ENCODE peak calls at places on chromosomes 7 and 10, in five cellular contexts. One of them, this sample, is unnamed. For H3K36me3, the result is how much of the 10 kb centered on the place peaks cover.

GRCh38 chr10:15169555-15170407 is 1.3 kb upstream of the NMT2 start:
- DNase-seq in mammary epithelial cell: no peak
- DNase-seq in astrocyte: no peak
- DNase-seq in CD8-positive, alpha-beta T cell: peak
- DNase-seq in neural progenitor cell: peak
- DNase-seq in this sample: no peak

GRCh38 chr7:134995239-134996096 is 9.2 kb downstream of the AGBL3 start:
- DNase-seq in mammary epithelial cell: no peak
- DNase-seq in astrocyte: no peak
- DNase-seq in CD8-positive, alpha-beta T cell: peak
- DNase-seq in neural progenitor cell: no peak
- DNase-seq in this sample: no peak

GRCh38 chr7:35993113-35993512 is 159.9 kb upstream of the EEPD1 start:
- DNase-seq in mammary epithelial cell: no peak
- DNase-seq in astrocyte: no peak
- DNase-seq in CD8-positive, alpha-beta T cell: no peak
- DNase-seq in neural progenitor cell: no peak
- DNase-seq in this sample: no peak

GRCh38 chr7:138407792-138408191 is 52.3 kb upstream of the TRIM24 start:
- DNase-seq in mammary epithelial cell: no peak
- DNase-seq in astrocyte: no peak
- DNase-seq in CD8-positive, alpha-beta T cell: no peak
- DNase-seq in neural progenitor cell: no peak
- DNase-seq in this sample: no peak

GRCh38 chr10:110746254-110746826 is 102.2 kb downstream of the RBM20 start:
- DNase-seq in mammary epithelial cell: peak
- DNase-seq in astrocyte: peak
- DNase-seq in CD8-positive, alpha-beta T cell: peak
- DNase-seq in neural progenitor cell: peak
- DNase-seq in this sample: peak

GRCh38 chr10:77501152-77501845 is 136.3 kb downstream of the KCNMA1 start:
- DNase-seq in mammary epithelial cell: peak
- DNase-seq in astrocyte: peak
- DNase-seq in CD8-positive, alpha-beta T cell: no peak
- DNase-seq in neural progenitor cell: no peak
- DNase-seq in this sample: peak

GRCh38 chr10:96720422-96721206 is at the start of gene PIK3AP1:
- DNase-seq in mammary epithelial cell: no peak
- DNase-seq in astrocyte: no peak
- DNase-seq in CD8-positive, alpha-beta T cell: peak
- DNase-seq in neural progenitor cell: peak
- DNase-seq in this sample: no peak

GRCh38 chr7:125644113-125644512 is 714.5 kb upstream of the POT1 start:
- DNase-seq in mammary epithelial cell: no peak
- DNase-seq in astrocyte: no peak
- DNase-seq in CD8-positive, alpha-beta T cell: no peak
- DNase-seq in neural progenitor cell: no peak
- DNase-seq in this sample: no peak

GRCh38 chr10:130428936-130429335 is 292.7 kb downstream of the GLRX3 start:
- DNase-seq in mammary epithelial cell: no peak
- DNase-seq in astrocyte: no peak
- DNase-seq in CD8-positive, alpha-beta T cell: no peak
- DNase-seq in neural progenitor cell: no peak
- DNase-seq in this sample: no peak

GRCh38 chr7:149787428-149788299 is 14.3 kb upstream of the ZNF467 start:
- DNase-seq in mammary epithelial cell: no peak
- DNase-seq in astrocyte: no peak
- DNase-seq in CD8-positive, alpha-beta T cell: peak
- DNase-seq in neural progenitor cell: peak
- DNase-seq in this sample: no peak

GRCh38 chr10:101903827-101904520 is 60.4 kb upstream of the KCNIP2 start:
- DNase-seq in mammary epithelial cell: no peak
- DNase-seq in astrocyte: no peak
- DNase-seq in CD8-positive, alpha-beta T cell: no peak
- DNase-seq in neural progenitor cell: peak
- DNase-seq in this sample: no peak

GRCh38 chr10:78868861-78869260 is 199.9 kb upstream of the ZMIZ1 start:
- DNase-seq in mammary epithelial cell: peak
- DNase-seq in astrocyte: no peak
- DNase-seq in CD8-positive, alpha-beta T cell: no peak
- DNase-seq in neural progenitor cell: no peak
- DNase-seq in this sample: no peak

GRCh38 chr10:108904163-108904878 is 1019.0 kb downstream of the XPNPEP1 start:
- DNase-seq in mammary epithelial cell: no peak
- DNase-seq in astrocyte: peak
- DNase-seq in CD8-positive, alpha-beta T cell: no peak
- DNase-seq in neural progenitor cell: no peak
- DNase-seq in this sample: no peak

GRCh38 chr10:63416376-63416775 is 49.4 kb downstream of the JMJD1C start:
- DNase-seq in mammary epithelial cell: no peak
- DNase-seq in astrocyte: no peak
- DNase-seq in CD8-positive, alpha-beta T cell: no peak
- DNase-seq in neural progenitor cell: no peak
- DNase-seq in this sample: no peak

GRCh38 chr7:32206987-32207386 is 136.8 kb upstream of the PDE1C start:
- DNase-seq in mammary epithelial cell: no peak
- DNase-seq in astrocyte: peak
- DNase-seq in CD8-positive, alpha-beta T cell: no peak
- DNase-seq in neural progenitor cell: peak
- DNase-seq in this sample: no peak

GRCh38 chr10:113631680-113632079 is 32.2 kb downstream of the NRAP start:
- DNase-seq in mammary epithelial cell: no peak
- DNase-seq in astrocyte: peak
- DNase-seq in CD8-positive, alpha-beta T cell: no peak
- DNase-seq in neural progenitor cell: peak
- DNase-seq in this sample: no peak

GRCh38 chr7:15159239-15159638 is 256.7 kb upstream of the DGKB start:
- DNase-seq in mammary epithelial cell: no peak
- DNase-seq in astrocyte: no peak
- DNase-seq in CD8-positive, alpha-beta T cell: no peak
- DNase-seq in neural progenitor cell: no peak
- DNase-seq in this sample: no peak

GRCh38 chr7:150854066-150855000 is 2.0 kb downstream of the AOC1 start:
- DNase-seq in mammary epithelial cell: no peak
- DNase-seq in astrocyte: no peak
- DNase-seq in CD8-positive, alpha-beta T cell: no peak
- DNase-seq in neural progenitor cell: no peak
- DNase-seq in this sample: no peak

GRCh38 chr7:94129443-94130140 is 125.4 kb upstream of the BET1 start:
- DNase-seq in mammary epithelial cell: peak
- DNase-seq in astrocyte: peak
- DNase-seq in CD8-positive, alpha-beta T cell: no peak
- DNase-seq in neural progenitor cell: no peak
- DNase-seq in this sample: peak

GRCh38 chr7:16528520-16528919 is 1.9 kb downstream of the LRRC72 start:
- DNase-seq in mammary epithelial cell: no peak
- DNase-seq in astrocyte: no peak
- DNase-seq in CD8-positive, alpha-beta T cell: no peak
- DNase-seq in neural progenitor cell: no peak
- DNase-seq in this sample: no peak

GRCh38 chr10:54703086-54703485 is 97.9 kb downstream of the PCDH15 start:
- DNase-seq in mammary epithelial cell: no peak
- DNase-seq in astrocyte: peak
- DNase-seq in CD8-positive, alpha-beta T cell: no peak
- DNase-seq in neural progenitor cell: no peak
- DNase-seq in this sample: no peak

GRCh38 chr7:38179719-38180333 is 1.8 kb downstream of the STARD3NL start:
- DNase-seq in mammary epithelial cell: no peak
- DNase-seq in astrocyte: no peak
- DNase-seq in CD8-positive, alpha-beta T cell: no peak
- DNase-seq in neural progenitor cell: no peak
- DNase-seq in this sample: no peak

GRCh38 chr7:76397409-76398183 is 11.9 kb downstream of the SSC4D start:
- DNase-seq in mammary epithelial cell: peak
- DNase-seq in astrocyte: peak
- DNase-seq in CD8-positive, alpha-beta T cell: peak
- DNase-seq in neural progenitor cell: peak
- DNase-seq in this sample: no peak

GRCh38 chr10:94194256-94194655 is 168.5 kb downstream of the NOC3L start:
- DNase-seq in mammary epithelial cell: peak
- DNase-seq in astrocyte: peak
- DNase-seq in CD8-positive, alpha-beta T cell: no peak
- DNase-seq in neural progenitor cell: no peak
- DNase-seq in this sample: peak

GRCh38 chr10:12729885-12730284 is 271.6 kb downstream of the CCDC3 start:
- DNase-seq in mammary epithelial cell: no peak
- DNase-seq in astrocyte: no peak
- DNase-seq in CD8-positive, alpha-beta T cell: no peak
- DNase-seq in neural progenitor cell: peak
- DNase-seq in this sample: no peak

GRCh38 chr10:125431149-125431548 is 251.8 kb downstream of the TEX36 start:
- DNase-seq in mammary epithelial cell: no peak
- DNase-seq in astrocyte: no peak
- DNase-seq in CD8-positive, alpha-beta T cell: no peak
- DNase-seq in neural progenitor cell: no peak
- DNase-seq in this sample: no peak

GRCh38 chr10:52486840-52487611 is 172.9 kb downstream of the DKK1 start:
- DNase-seq in mammary epithelial cell: peak
- DNase-seq in astrocyte: peak
- DNase-seq in CD8-positive, alpha-beta T cell: no peak
- DNase-seq in neural progenitor cell: no peak
- DNase-seq in this sample: peak

GRCh38 chr10:6838118-6838517 is 258.0 kb upstream of the PRKCQ start:
- DNase-seq in mammary epithelial cell: no peak
- DNase-seq in astrocyte: no peak
- DNase-seq in CD8-positive, alpha-beta T cell: no peak
- DNase-seq in neural progenitor cell: no peak
- DNase-seq in this sample: no peak
- TF ChIP-seq CTCF in mammary epithelial cell: peak
- TF ChIP-seq CTCF in astrocyte: no peak
- TF ChIP-seq CTCF in CD8-positive, alpha-beta T cell: no peak
- TF ChIP-seq CTCF in neural progenitor cell: peak
- TF ChIP-seq CTCF in this sample: no peak

GRCh38 chr7:79452032-79452494 is 1.4 kb downstream of the MAGI2 start:
- DNase-seq in mammary epithelial cell: peak
- DNase-seq in astrocyte: peak
- DNase-seq in CD8-positive, alpha-beta T cell: peak
- DNase-seq in neural progenitor cell: peak
- DNase-seq in this sample: no peak
- H3K4me3 ChIP-seq in mammary epithelial cell: peak
- H3K4me3 ChIP-seq in astrocyte: peak
- H3K4me3 ChIP-seq in CD8-positive, alpha-beta T cell: peak
- H3K4me3 ChIP-seq in neural progenitor cell: peak
- H3K4me3 ChIP-seq in this sample: peak

GRCh38 chr7:48337781-48338180 is 166.5 kb downstream of the ABCA13 start:
- DNase-seq in mammary epithelial cell: no peak
- DNase-seq in astrocyte: no peak
- DNase-seq in CD8-positive, alpha-beta T cell: no peak
- DNase-seq in neural progenitor cell: no peak
- DNase-seq in this sample: no peak
- H3K36me3 ChIP-seq in mammary epithelial cell: under half
- H3K36me3 ChIP-seq in astrocyte: under half
- H3K36me3 ChIP-seq in CD8-positive, alpha-beta T cell: under half
- H3K36me3 ChIP-seq in neural progenitor cell: under half
- H3K36me3 ChIP-seq in this sample: under half

GRCh38 chr7:44083796-44084195 is 1.5 kb upstream of the POLM start:
- DNase-seq in mammary epithelial cell: no peak
- DNase-seq in astrocyte: no peak
- DNase-seq in CD8-positive, alpha-beta T cell: no peak
- DNase-seq in neural progenitor cell: no peak
- DNase-seq in this sample: no peak

GRCh38 chr7:44087914-44088838 is 5.8 kb upstream of the POLM start:
- DNase-seq in mammary epithelial cell: no peak
- DNase-seq in astrocyte: peak
- DNase-seq in CD8-positive, alpha-beta T cell: no peak
- DNase-seq in neural progenitor cell: no peak
- DNase-seq in this sample: peak

GRCh38 chr7:44086627-44087026 is 4.3 kb upstream of the POLM start:
- DNase-seq in mammary epithelial cell: no peak
- DNase-seq in astrocyte: no peak
- DNase-seq in CD8-positive, alpha-beta T cell: no peak
- DNase-seq in neural progenitor cell: no peak
- DNase-seq in this sample: no peak

GRCh38 chr7:44084695-44085094 is 2.4 kb upstream of the POLM start:
- DNase-seq in mammary epithelial cell: no peak
- DNase-seq in astrocyte: peak
- DNase-seq in CD8-positive, alpha-beta T cell: no peak
- DNase-seq in neural progenitor cell: no peak
- DNase-seq in this sample: no peak

DNA sequence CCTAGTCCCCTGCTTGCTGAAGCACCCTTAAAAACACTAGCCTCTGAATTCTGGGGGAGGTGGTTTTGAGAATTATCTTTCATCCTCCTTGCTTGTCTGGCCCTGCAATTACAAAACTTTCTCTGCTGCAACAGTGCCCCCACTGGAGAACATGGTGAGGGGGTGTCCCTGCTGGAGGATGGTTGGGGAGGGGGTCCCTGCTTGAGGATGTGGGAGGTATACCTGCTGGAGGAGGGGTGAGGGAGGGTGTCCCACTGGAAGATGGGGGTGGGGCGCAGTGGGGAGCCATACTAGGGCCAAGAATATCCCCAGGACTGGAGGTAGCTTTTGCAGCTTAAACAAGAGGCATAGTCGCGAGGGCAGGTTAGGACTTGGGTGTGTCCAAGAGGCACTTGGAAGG is 3.2 kb upstream of the POLM start:
- DNase-seq in mammary epithelial cell: no peak
- DNase-seq in astrocyte: no peak
- DNase-seq in CD8-positive, alpha-beta T cell: no peak
- DNase-seq in neural progenitor cell: no peak
- DNase-seq in this sample: no peak
- TF ChIP-seq CTCF in mammary epithelial cell: no peak
- TF ChIP-seq CTCF in astrocyte: no peak
- TF ChIP-seq CTCF in CD8-positive, alpha-beta T cell: no peak
- TF ChIP-seq CTCF in neural progenitor cell: peak
- TF ChIP-seq CTCF in this sample: peak

GRCh38 chr7:2610898-2611297 is 20.9 kb upstream of the TTYH3 start:
- DNase-seq in mammary epithelial cell: no peak
- DNase-seq in astrocyte: no peak
- DNase-seq in CD8-positive, alpha-beta T cell: no peak
- DNase-seq in neural progenitor cell: no peak
- DNase-seq in this sample: no peak

GRCh38 chr7:2612445-2613112 is 19.2 kb upstream of the TTYH3 start:
- DNase-seq in mammary epithelial cell: no peak
- DNase-seq in astrocyte: no peak
- DNase-seq in CD8-positive, alpha-beta T cell: no peak
- DNase-seq in neural progenitor cell: no peak
- DNase-seq in this sample: no peak

GRCh38 chr7:2613113-2613925 is 18.5 kb upstream of the TTYH3 start:
- DNase-seq in mammary epithelial cell: no peak
- DNase-seq in astrocyte: no peak
- DNase-seq in CD8-positive, alpha-beta T cell: no peak
- DNase-seq in neural progenitor cell: no peak
- DNase-seq in this sample: no peak

GRCh38 chr7:2611401-2611800 is 20.4 kb upstream of the TTYH3 start:
- DNase-seq in mammary epithelial cell: no peak
- DNase-seq in astrocyte: no peak
- DNase-seq in CD8-positive, alpha-beta T cell: no peak
- DNase-seq in neural progenitor cell: no peak
- DNase-seq in this sample: no peak

DNA sequence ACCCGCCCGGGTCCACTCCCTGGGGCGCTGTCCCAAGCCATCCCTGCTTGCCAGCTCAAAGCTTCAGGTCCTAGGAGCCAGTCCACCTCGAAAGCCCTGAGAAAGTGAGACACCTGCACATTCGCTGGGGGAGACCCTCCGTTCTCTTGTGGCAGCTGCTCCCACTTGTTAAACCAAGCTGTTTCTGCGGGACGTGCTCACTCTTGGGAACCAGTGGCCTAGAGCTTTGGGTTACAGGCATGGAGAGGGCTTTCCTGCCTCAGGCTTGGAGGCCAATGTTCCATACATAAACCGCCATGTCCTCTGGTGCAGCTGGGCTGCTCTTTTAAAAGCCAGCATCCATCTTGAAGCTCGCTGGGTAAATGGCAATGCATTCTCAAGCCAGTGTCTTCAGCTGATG is 19.9 kb upstream of the TTYH3 start:
- DNase-seq in mammary epithelial cell: no peak
- DNase-seq in astrocyte: no peak
- DNase-seq in CD8-positive, alpha-beta T cell: no peak
- DNase-seq in neural progenitor cell: no peak
- DNase-seq in this sample: no peak
- H3K4me3 ChIP-seq in mammary epithelial cell: no peak
- H3K4me3 ChIP-seq in astrocyte: no peak
- H3K4me3 ChIP-seq in CD8-positive, alpha-beta T cell: no peak
- H3K4me3 ChIP-seq in neural progenitor cell: no peak
- H3K4me3 ChIP-seq in this sample: no peak